ENCODE peak calls at places on chromosomes 13 and 19, in four cellular contexts. O is thoracic aorta, B is GM06990, J is mucosa of descending colon. G is an unnamed sample.

GRCh38 chr19:29840066-29840950 is 28.5 kb downstream of the CCNE1 start:
- DNase-seq in O (no peak), B (no peak), J (no peak), G (no peak)

GRCh38 chr19:52170863-52171320 is 529 bp downstream of the ZNF836 start:
- DNase-seq in O (no peak), B (no peak), J (peak), G (no peak)

GRCh38 chr13:44904982-44905381 is 84.3 kb downstream of the NUFIP1 start:
- DNase-seq in O (peak), B (no peak), J (peak), G (peak)

GRCh38 chr13:62014299-62014698 is 598.6 kb upstream of the PCDH20 start:
- DNase-seq in O (no peak), B (no peak), J (no peak), G (no peak)

GRCh38 chr13:113879506-113880360 is 15.9 kb upstream of the GAS6 start:
- DNase-seq in O (no peak), B (no peak), J (no peak), G (no peak)

GRCh38 chr13:65677906-65678305 is 1552.2 kb downstream of the PCDH9 start:
- DNase-seq in O (no peak), B (no peak), J (no peak), G (peak)

GRCh38 chr19:2887391-2887914 is 13.3 kb upstream of the ZNF57 start:
- DNase-seq in O (no peak), B (no peak), J (no peak), G (peak)

GRCh38 chr19:524062-524674 is 7.4 kb upstream of the CDC34 start:
- DNase-seq in O (no peak), B (no peak), J (peak), G (peak)

GRCh38 chr19:6500837-6501739 is 1.0 kb downstream of the TUBB4A start:
- DNase-seq in O (no peak), B (no peak), J (no peak), G (no peak)

GRCh38 chr13:36133950-36134349 is 2.8 kb upstream of the DCLK1 start:
- DNase-seq in O (no peak), B (no peak), J (no peak), G (no peak)

GRCh38 chr19:45047188-45047797 is 8.4 kb downstream of the CLASRP start:
- DNase-seq in O (no peak), B (no peak), J (no peak), G (no peak)
- TF ChIP-seq CTCF in O (no peak), B (no peak), J (no peak), G (no peak)

GRCh38 chr19:38141108-38141507 is 82.9 kb downstream of the DPF1 start:
- DNase-seq in O (no peak), B (no peak), J (no peak), G (no peak)

GRCh38 chr19:38144667-38145066 is 79.4 kb downstream of the DPF1 start:
- DNase-seq in O (no peak), B (no peak), J (no peak), G (no peak)

GRCh38 chr19:38142176-38143035 is 81.6 kb downstream of the DPF1 start:
- DNase-seq in O (no peak), B (no peak), J (no peak), G (peak)

GRCh38 chr19:38145627-38146026 is 78.4 kb downstream of the DPF1 start:
- DNase-seq in O (no peak), B (no peak), J (no peak), G (peak)

GRCh38 chr19:38143847-38144246 is 80.2 kb downstream of the DPF1 start:
- DNase-seq in O (no peak), B (no peak), J (no peak), G (no peak)
- TF ChIP-seq CTCF in O (no peak), B (peak), J (no peak), G (peak)

DNA sequence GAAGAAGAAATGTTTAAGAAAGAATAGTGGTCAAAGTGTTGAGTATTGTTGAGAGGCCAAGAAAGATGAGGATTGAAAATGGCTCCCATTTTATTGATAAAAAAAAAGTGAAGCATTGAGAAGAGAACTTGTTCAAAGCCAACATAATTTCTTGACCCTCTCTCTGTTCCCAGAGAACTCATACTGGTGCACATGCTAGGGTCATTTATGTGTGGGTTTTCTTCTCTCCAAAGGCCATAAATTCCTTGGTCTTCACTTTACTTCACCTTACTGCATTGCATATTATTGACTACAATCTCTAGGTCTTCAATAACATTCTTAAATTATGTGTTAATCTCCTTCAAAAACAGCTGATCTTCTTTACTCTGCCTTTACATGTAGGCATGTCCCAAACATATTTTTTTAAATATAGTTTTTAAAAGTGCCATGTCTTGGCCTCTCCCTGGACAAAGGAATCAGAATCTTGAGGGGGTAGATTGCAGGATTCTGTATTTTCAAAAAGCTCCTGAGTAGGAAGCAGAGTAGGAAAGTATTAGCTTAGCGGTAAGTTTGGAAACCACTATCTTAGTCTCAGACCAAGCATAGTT is 1.8 kb upstream of the FNDC3A start:
- DNase-seq in O (no peak), B (no peak), J (no peak), G (no peak)
- TF ChIP-seq CTCF in O (no peak), B (no peak), J (no peak), G (no peak)

GRCh38 chr19:55809381-55810058 is 22.3 kb downstream of the NLRP11 start:
- DNase-seq in O (no peak), B (peak), J (peak), G (peak)
- TF ChIP-seq CTCF in O (no peak), B (peak), J (peak), G (peak)

GRCh38 chr19:13037161-13037560 is 41.9 kb downstream of the NFIX start:
- DNase-seq in O (no peak), B (no peak), J (no peak), G (peak)

GRCh38 chr19:13035820-13036365 is 40.6 kb downstream of the NFIX start:
- DNase-seq in O (no peak), B (no peak), J (no peak), G (no peak)

GRCh38 chr19:13037718-13038117 is 42.4 kb downstream of the NFIX start:
- DNase-seq in O (no peak), B (no peak), J (no peak), G (no peak)

GRCh38 chr19:13034636-13035035 is 39.4 kb downstream of the NFIX start:
- DNase-seq in O (no peak), B (no peak), J (no peak), G (no peak)

GRCh38 chr19:13036366-13036976 is 41.2 kb downstream of the NFIX start:
- DNase-seq in O (no peak), B (no peak), J (peak), G (peak)
- TF ChIP-seq CTCF in O (no peak), B (no peak), J (no peak), G (peak)

GRCh38 chr19:43313711-43314495 is 39.6 kb upstream of the CD177 start:
- DNase-seq in O (no peak), B (no peak), J (no peak), G (no peak)

GRCh38 chr19:43318796-43319314 is 34.6 kb upstream of the CD177 start:
- DNase-seq in O (no peak), B (no peak), J (no peak), G (no peak)

GRCh38 chr19:43318203-43318602 is 35.3 kb upstream of the CD177 start:
- DNase-seq in O (no peak), B (no peak), J (no peak), G (no peak)

GRCh38 chr19:43315851-43316250 is 37.6 kb upstream of the CD177 start:
- DNase-seq in O (no peak), B (no peak), J (no peak), G (no peak)

GRCh38 chr19:43316591-43317319 is 36.7 kb upstream of the CD177 start:
- DNase-seq in O (no peak), B (no peak), J (no peak), G (peak)
- TF ChIP-seq CTCF in O (no peak), B (peak), J (no peak), G (peak)